ENCODE peak calls at places on chromosome X, in eight cellular contexts. One of them, this sample, is unnamed.

GRCh38 chrX:80667967-80668366 is 141.7 kb downstream of the BRWD3 start:
- DNase-seq in uterus: no peak
- DNase-seq in right atrium auricular region: no peak
- DNase-seq in colonic mucosa: no peak
- DNase-seq in Panc1: no peak
- DNase-seq in adrenal gland: no peak
- DNase-seq in A549: no peak
- DNase-seq in left ventricle myocardium inferior: no peak
- DNase-seq in this sample: no peak

GRCh38 chrX:110228453-110228852 is 89.4 kb downstream of the AMMECR1 start:
- DNase-seq in uterus: peak; percentile 26
- DNase-seq in right atrium auricular region: no peak
- DNase-seq in colonic mucosa: no peak
- DNase-seq in Panc1: no peak
- DNase-seq in adrenal gland: no peak
- DNase-seq in A549: no peak
- DNase-seq in left ventricle myocardium inferior: no peak
- DNase-seq in this sample: no peak

GRCh38 chrX:120672389-120672788 is 42.5 kb upstream of the C1GALT1C1 start:
- DNase-seq in uterus: peak; percentile 56
- DNase-seq in right atrium auricular region: peak; percentile 81
- DNase-seq in colonic mucosa: no peak
- DNase-seq in Panc1: peak; percentile 10
- DNase-seq in adrenal gland: peak; percentile 85
- DNase-seq in A549: peak; percentile 21
- DNase-seq in left ventricle myocardium inferior: peak; percentile 27
- DNase-seq in this sample: no peak

GRCh38 chrX:29257516-29257915 is 670.3 kb downstream of the IL1RAPL1 start:
- DNase-seq in uterus: no peak
- DNase-seq in right atrium auricular region: no peak
- DNase-seq in colonic mucosa: no peak
- DNase-seq in Panc1: no peak
- DNase-seq in adrenal gland: no peak
- DNase-seq in A549: no peak
- DNase-seq in left ventricle myocardium inferior: no peak
- DNase-seq in this sample: no peak

GRCh38 chrX:107823456-107823855 is 2.2 kb upstream of the MID2 start:
- DNase-seq in uterus: no peak
- DNase-seq in right atrium auricular region: no peak
- DNase-seq in colonic mucosa: no peak
- DNase-seq in Panc1: no peak
- DNase-seq in adrenal gland: no peak
- DNase-seq in A549: no peak
- DNase-seq in left ventricle myocardium inferior: no peak
- DNase-seq in this sample: no peak

GRCh38 chrX:63751481-63751880 is 33.5 kb downstream of the ARHGEF9 start:
- DNase-seq in uterus: no peak
- DNase-seq in right atrium auricular region: no peak
- DNase-seq in colonic mucosa: no peak
- DNase-seq in Panc1: no peak
- DNase-seq in adrenal gland: no peak
- DNase-seq in A549: no peak
- DNase-seq in left ventricle myocardium inferior: no peak
- DNase-seq in this sample: no peak

GRCh38 chrX:30504309-30504708 is 73.3 kb downstream of the TASL start:
- DNase-seq in uterus: no peak
- DNase-seq in right atrium auricular region: no peak
- DNase-seq in colonic mucosa: no peak
- DNase-seq in Panc1: no peak
- DNase-seq in adrenal gland: no peak
- DNase-seq in A549: no peak
- DNase-seq in left ventricle myocardium inferior: no peak
- DNase-seq in this sample: no peak

GRCh38 chrX:130118396-130118795 is 8.1 kb upstream of the ELF4 start:
- DNase-seq in uterus: peak; percentile 47
- DNase-seq in right atrium auricular region: no peak
- DNase-seq in colonic mucosa: no peak
- DNase-seq in Panc1: no peak
- DNase-seq in adrenal gland: no peak
- DNase-seq in A549: no peak
- DNase-seq in left ventricle myocardium inferior: no peak
- DNase-seq in this sample: no peak

GRCh38 chrX:10512258-10512657 is 108.1 kb downstream of the MID1 start:
- DNase-seq in uterus: no peak
- DNase-seq in right atrium auricular region: no peak
- DNase-seq in colonic mucosa: no peak
- DNase-seq in Panc1: no peak
- DNase-seq in adrenal gland: no peak
- DNase-seq in A549: no peak
- DNase-seq in left ventricle myocardium inferior: no peak
- DNase-seq in this sample: no peak

GRCh38 chrX:20374866-20375530 is 108.3 kb upstream of the RPS6KA3 start:
- DNase-seq in uterus: no peak
- DNase-seq in right atrium auricular region: no peak
- DNase-seq in colonic mucosa: no peak
- DNase-seq in Panc1: no peak
- DNase-seq in adrenal gland: no peak
- DNase-seq in A549: no peak
- DNase-seq in left ventricle myocardium inferior: no peak
- DNase-seq in this sample: no peak

GRCh38 chrX:139202742-139203410 is 327.7 kb upstream of the F9 start:
- DNase-seq in uterus: no peak
- DNase-seq in right atrium auricular region: no peak
- DNase-seq in colonic mucosa: no peak
- DNase-seq in Panc1: no peak
- DNase-seq in adrenal gland: no peak
- DNase-seq in A549: no peak
- DNase-seq in left ventricle myocardium inferior: peak; percentile 10
- DNase-seq in this sample: no peak

GRCh38 chrX:153485396-153486080 is 9.2 kb upstream of the BGN start:
- DNase-seq in uterus: no peak
- DNase-seq in right atrium auricular region: no peak
- DNase-seq in colonic mucosa: no peak
- DNase-seq in Panc1: no peak
- DNase-seq in adrenal gland: no peak
- DNase-seq in A549: no peak
- DNase-seq in left ventricle myocardium inferior: no peak
- DNase-seq in this sample: no peak

GRCh38 chrX:130386408-130386808 is 934 bp upstream of the GPR119 start:
- DNase-seq in uterus: no peak
- DNase-seq in right atrium auricular region: no peak
- DNase-seq in colonic mucosa: no peak
- DNase-seq in Panc1: no peak
- DNase-seq in adrenal gland: no peak
- DNase-seq in A549: no peak
- DNase-seq in left ventricle myocardium inferior: no peak
- DNase-seq in this sample: no peak

GRCh38 chrX:28099166-28099565 is 117.9 kb upstream of the DCAF8L1 start:
- DNase-seq in uterus: no peak
- DNase-seq in right atrium auricular region: no peak
- DNase-seq in colonic mucosa: no peak
- DNase-seq in Panc1: no peak
- DNase-seq in adrenal gland: no peak
- DNase-seq in A549: no peak
- DNase-seq in left ventricle myocardium inferior: no peak
- DNase-seq in this sample: no peak

GRCh38 chrX:136694491-136695087 is 46.6 kb downstream of the CD40LG start:
- DNase-seq in uterus: no peak
- DNase-seq in right atrium auricular region: no peak
- DNase-seq in colonic mucosa: no peak
- DNase-seq in Panc1: no peak
- DNase-seq in adrenal gland: no peak
- DNase-seq in A549: peak; percentile 21
- DNase-seq in left ventricle myocardium inferior: no peak
- DNase-seq in this sample: no peak

GRCh38 chrX:130216312-130216711 is 44.5 kb downstream of the RAB33A start:
- DNase-seq in uterus: no peak
- DNase-seq in right atrium auricular region: no peak
- DNase-seq in colonic mucosa: no peak
- DNase-seq in Panc1: no peak
- DNase-seq in adrenal gland: no peak
- DNase-seq in A549: no peak
- DNase-seq in left ventricle myocardium inferior: no peak
- DNase-seq in this sample: no peak

GRCh38 chrX:49059209-49060191 is 701 bp downstream of the CCDC120 start:
- DNase-seq in uterus: no peak
- DNase-seq in right atrium auricular region: no peak
- DNase-seq in colonic mucosa: no peak
- DNase-seq in Panc1: no peak
- DNase-seq in adrenal gland: no peak
- DNase-seq in A549: no peak
- DNase-seq in left ventricle myocardium inferior: no peak
- DNase-seq in this sample: no peak

DNA sequence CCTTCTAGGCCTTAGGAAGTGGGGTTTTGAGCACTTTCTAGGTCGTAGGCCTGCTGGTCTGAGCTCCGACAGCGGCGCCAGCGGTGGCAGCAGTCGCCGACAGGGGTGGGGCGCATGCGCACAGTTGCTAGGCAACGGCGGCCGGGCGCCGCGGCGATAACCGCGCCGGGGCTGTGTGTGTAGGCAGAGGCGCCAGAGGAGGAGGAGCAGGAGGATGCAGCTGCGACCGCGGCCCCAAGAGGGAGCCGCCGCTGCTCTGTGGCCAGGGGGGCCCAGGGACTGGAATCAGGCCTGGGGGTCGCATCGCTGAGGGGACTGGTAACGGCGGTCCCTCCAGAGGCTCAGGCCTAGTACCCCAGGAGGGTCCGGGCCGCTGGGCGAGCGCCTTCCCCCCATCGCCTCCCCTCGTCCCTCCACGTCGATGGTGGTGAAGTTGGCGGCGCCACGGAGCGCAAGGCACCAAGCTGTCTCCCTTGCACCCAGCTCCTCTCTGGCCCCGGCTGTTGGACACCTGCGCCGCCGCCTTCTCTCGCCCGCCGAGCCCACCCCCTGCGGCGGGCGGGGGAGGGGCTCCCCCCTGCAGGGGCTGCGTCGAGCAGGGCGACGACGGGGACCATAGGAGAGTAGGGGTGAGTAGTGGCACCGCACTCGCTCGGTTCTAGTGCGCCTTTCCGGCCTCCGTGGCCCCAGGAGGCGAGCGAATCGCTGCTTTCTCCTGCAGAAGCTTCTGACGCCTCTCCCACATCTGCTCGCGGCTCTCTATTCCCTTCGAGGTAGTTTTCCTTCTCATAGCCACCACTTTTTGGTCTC is 58.6 kb upstream of the ZC4H2 start:
- DNase-seq in uterus: peak; percentile 71
- DNase-seq in right atrium auricular region: peak; percentile 65
- DNase-seq in colonic mucosa: peak; percentile 82
- DNase-seq in Panc1: no peak
- DNase-seq in adrenal gland: peak; percentile 67
- DNase-seq in A549: peak; percentile 25
- DNase-seq in left ventricle myocardium inferior: peak; percentile 65
- DNase-seq in this sample: peak; percentile 76
- H3K4me3 ChIP-seq in uterus: peak within 1 kb of the TSS; percentile 68
- H3K4me3 ChIP-seq in right atrium auricular region: peak within 1 kb of the TSS; percentile 58
- H3K4me3 ChIP-seq in colonic mucosa: peak within 1 kb of the TSS; percentile 56
- H3K4me3 ChIP-seq in Panc1: peak within 1 kb of the TSS; percentile 66
- H3K4me3 ChIP-seq in adrenal gland: no peak within 1 kb of the TSS
- H3K4me3 ChIP-seq in A549: peak within 1 kb of the TSS; percentile 37
- H3K4me3 ChIP-seq in left ventricle myocardium inferior: peak within 1 kb of the TSS; percentile 66
- H3K4me3 ChIP-seq in this sample: peak within 1 kb of the TSS; percentile 55

DNA sequence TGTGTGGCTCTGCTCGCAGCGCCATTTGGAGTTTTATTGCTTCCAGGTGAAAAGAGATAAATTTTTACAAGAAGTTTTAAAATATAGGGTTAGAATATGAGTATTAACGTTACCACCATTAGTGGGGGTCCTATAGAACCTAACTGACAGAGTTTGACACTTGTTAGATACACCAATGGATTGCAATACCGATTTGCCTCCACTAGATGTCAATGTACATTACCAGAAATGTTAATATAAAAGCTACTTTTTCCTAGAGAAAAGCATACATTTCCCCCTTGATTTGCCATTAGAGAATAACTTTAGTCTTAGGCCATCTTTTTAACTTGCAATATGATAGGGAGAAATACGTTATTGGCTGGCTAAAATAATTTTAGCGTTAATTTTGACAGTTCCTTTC is 108.4 kb downstream of the LINC00632 start:
- DNase-seq in uterus: no peak
- DNase-seq in right atrium auricular region: no peak
- DNase-seq in colonic mucosa: no peak
- DNase-seq in Panc1: no peak
- DNase-seq in adrenal gland: no peak
- DNase-seq in A549: peak; percentile 7
- DNase-seq in left ventricle myocardium inferior: no peak
- DNase-seq in this sample: no peak
- TF ChIP-seq CTCF in uterus: no peak
- TF ChIP-seq CTCF in right atrium auricular region: peak; percentile 61
- TF ChIP-seq CTCF in colonic mucosa: peak; percentile 41
- TF ChIP-seq CTCF in Panc1: peak; percentile 72
- TF ChIP-seq CTCF in adrenal gland: peak; percentile 59
- TF ChIP-seq CTCF in A549: peak; percentile 48
- TF ChIP-seq CTCF in left ventricle myocardium inferior: peak; percentile 38
- TF ChIP-seq CTCF in this sample: peak; percentile 43

GRCh38 chrX:69109706-69110635 is 55.3 kb downstream of the PJA1 start:
- DNase-seq in uterus: peak; percentile 60
- DNase-seq in right atrium auricular region: no peak
- DNase-seq in colonic mucosa: no peak
- DNase-seq in Panc1: no peak
- DNase-seq in adrenal gland: peak; percentile 16
- DNase-seq in A549: peak; percentile 71
- DNase-seq in left ventricle myocardium inferior: no peak
- DNase-seq in this sample: no peak
- H3K27ac ChIP-seq in uterus: peak overlapping the region; percentile 63
- H3K27ac ChIP-seq in right atrium auricular region: no peak overlapping the region
- H3K27ac ChIP-seq in colonic mucosa: no peak overlapping the region
- H3K27ac ChIP-seq in Panc1: no peak overlapping the region
- H3K27ac ChIP-seq in adrenal gland: no peak overlapping the region
- H3K27ac ChIP-seq in A549: peak overlapping the region; percentile 80
- H3K27ac ChIP-seq in left ventricle myocardium inferior: no peak overlapping the region
- H3K27ac ChIP-seq in this sample: no peak overlapping the region

GRCh38 chrX:71217298-71217697 is 5.7 kb upstream of the GJB1 start:
- DNase-seq in uterus: no peak
- DNase-seq in right atrium auricular region: no peak
- DNase-seq in colonic mucosa: no peak
- DNase-seq in Panc1: no peak
- DNase-seq in adrenal gland: no peak
- DNase-seq in A549: no peak
- DNase-seq in left ventricle myocardium inferior: no peak
- DNase-seq in this sample: no peak
- H3K4me3 ChIP-seq in uterus: no peak overlapping the region
- H3K4me3 ChIP-seq in right atrium auricular region: no peak overlapping the region
- H3K4me3 ChIP-seq in colonic mucosa: no peak overlapping the region
- H3K4me3 ChIP-seq in Panc1: no peak overlapping the region
- H3K4me3 ChIP-seq in adrenal gland: no peak overlapping the region
- H3K4me3 ChIP-seq in A549: no peak overlapping the region
- H3K4me3 ChIP-seq in left ventricle myocardium inferior: no peak overlapping the region
- H3K4me3 ChIP-seq in this sample: no peak overlapping the region

DNA sequence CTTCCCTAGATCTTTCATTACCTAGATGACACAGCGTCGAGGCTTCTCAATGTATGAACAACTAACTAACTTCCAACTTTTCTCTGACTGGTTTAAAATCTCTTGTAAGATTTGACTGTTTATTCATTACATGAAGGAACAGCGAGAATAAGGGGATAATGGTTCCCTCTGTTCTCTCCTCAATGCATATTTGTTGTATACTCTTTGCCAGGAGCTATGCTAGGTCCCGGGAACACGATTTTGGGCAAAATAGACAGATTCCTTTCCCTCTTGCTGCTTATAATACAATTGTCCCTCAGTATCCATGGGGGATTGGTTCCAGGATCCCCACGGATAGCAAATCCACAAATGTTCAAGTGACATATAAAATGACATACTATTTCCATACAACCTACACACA is 1020.0 kb downstream of the DMD start:
- DNase-seq in uterus: no peak
- DNase-seq in right atrium auricular region: no peak
- DNase-seq in colonic mucosa: no peak
- DNase-seq in Panc1: no peak
- DNase-seq in adrenal gland: no peak
- DNase-seq in A549: no peak
- DNase-seq in left ventricle myocardium inferior: no peak
- DNase-seq in this sample: no peak
- TF ChIP-seq CTCF in uterus: no peak
- TF ChIP-seq CTCF in right atrium auricular region: no peak
- TF ChIP-seq CTCF in colonic mucosa: no peak
- TF ChIP-seq CTCF in Panc1: no peak
- TF ChIP-seq CTCF in adrenal gland: no peak
- TF ChIP-seq CTCF in A549: no peak
- TF ChIP-seq CTCF in left ventricle myocardium inferior: no peak
- TF ChIP-seq CTCF in this sample: no peak

This sample was measured in upper lobe of right lung.